ENCODE peak calls at places on chromosomes 11 and 22, in six cellular contexts. One of them, this sample, is unnamed.

GRCh38 chr11:24286238-24286637 is 210.6 kb upstream of the LUZP2 start:
- DNase-seq in heart left ventricle: no peak
- DNase-seq in uterus: no peak
- DNase-seq in ovary: no peak
- DNase-seq in A549: no peak
- DNase-seq in spleen: no peak
- DNase-seq in this sample: no peak

GRCh38 chr11:89491141-89491690 is at the start of gene NOX4:
- DNase-seq in heart left ventricle: peak; percentile 56
- DNase-seq in uterus: peak; percentile 39
- DNase-seq in ovary: peak; percentile 71
- DNase-seq in A549: no peak
- DNase-seq in spleen: peak; percentile 75
- DNase-seq in this sample: no peak

GRCh38 chr11:132941024-132941646 is 591.2 kb downstream of the OPCML start:
- DNase-seq in heart left ventricle: no peak
- DNase-seq in uterus: no peak
- DNase-seq in ovary: no peak
- DNase-seq in A549: no peak
- DNase-seq in spleen: no peak
- DNase-seq in this sample: no peak

GRCh38 chr11:26247340-26247739 is 84.6 kb upstream of the ANO3 start:
- DNase-seq in heart left ventricle: no peak
- DNase-seq in uterus: no peak
- DNase-seq in ovary: no peak
- DNase-seq in A549: no peak
- DNase-seq in spleen: no peak
- DNase-seq in this sample: no peak

GRCh38 chr11:9017773-9018172 is 14.0 kb upstream of the NRIP3 start:
- DNase-seq in heart left ventricle: peak; percentile 86
- DNase-seq in uterus: peak; percentile 56
- DNase-seq in ovary: no peak
- DNase-seq in A549: no peak
- DNase-seq in spleen: no peak
- DNase-seq in this sample: no peak

GRCh38 chr11:7672960-7673723 is at the start of gene CYB5R2:
- DNase-seq in heart left ventricle: peak; percentile 77
- DNase-seq in uterus: peak; percentile 88
- DNase-seq in ovary: peak; percentile 85
- DNase-seq in A549: peak; percentile 35
- DNase-seq in spleen: no peak
- DNase-seq in this sample: no peak

GRCh38 chr11:35014352-35014751 is 97.9 kb downstream of the PDHX start:
- DNase-seq in heart left ventricle: no peak
- DNase-seq in uterus: no peak
- DNase-seq in ovary: no peak
- DNase-seq in A549: no peak
- DNase-seq in spleen: no peak
- DNase-seq in this sample: peak; percentile 24

GRCh38 chr22:33108037-33108436 is 49.9 kb upstream of the SYN3 start:
- DNase-seq in heart left ventricle: no peak
- DNase-seq in uterus: no peak
- DNase-seq in ovary: no peak
- DNase-seq in A549: no peak
- DNase-seq in spleen: no peak
- DNase-seq in this sample: no peak

GRCh38 chr11:68990995-68991780 is 10.4 kb upstream of the MRGPRD start:
- DNase-seq in heart left ventricle: no peak
- DNase-seq in uterus: no peak
- DNase-seq in ovary: no peak
- DNase-seq in A549: no peak
- DNase-seq in spleen: peak; percentile 41
- DNase-seq in this sample: no peak

GRCh38 chr11:129704831-129705230 is 110.8 kb upstream of the TMEM45B start:
- DNase-seq in heart left ventricle: no peak
- DNase-seq in uterus: no peak
- DNase-seq in ovary: no peak
- DNase-seq in A549: no peak
- DNase-seq in spleen: no peak
- DNase-seq in this sample: no peak

GRCh38 chr22:30208631-30209603 is 37.6 kb downstream of the LIF start:
- DNase-seq in heart left ventricle: peak; percentile 84
- DNase-seq in uterus: peak; percentile 88
- DNase-seq in ovary: peak; percentile 75
- DNase-seq in A549: no peak
- DNase-seq in spleen: no peak
- DNase-seq in this sample: no peak

GRCh38 chr22:37794376-37794775 is 13.4 kb upstream of the GCAT start:
- DNase-seq in heart left ventricle: no peak
- DNase-seq in uterus: no peak
- DNase-seq in ovary: no peak
- DNase-seq in A549: no peak
- DNase-seq in spleen: no peak
- DNase-seq in this sample: no peak

DNA sequence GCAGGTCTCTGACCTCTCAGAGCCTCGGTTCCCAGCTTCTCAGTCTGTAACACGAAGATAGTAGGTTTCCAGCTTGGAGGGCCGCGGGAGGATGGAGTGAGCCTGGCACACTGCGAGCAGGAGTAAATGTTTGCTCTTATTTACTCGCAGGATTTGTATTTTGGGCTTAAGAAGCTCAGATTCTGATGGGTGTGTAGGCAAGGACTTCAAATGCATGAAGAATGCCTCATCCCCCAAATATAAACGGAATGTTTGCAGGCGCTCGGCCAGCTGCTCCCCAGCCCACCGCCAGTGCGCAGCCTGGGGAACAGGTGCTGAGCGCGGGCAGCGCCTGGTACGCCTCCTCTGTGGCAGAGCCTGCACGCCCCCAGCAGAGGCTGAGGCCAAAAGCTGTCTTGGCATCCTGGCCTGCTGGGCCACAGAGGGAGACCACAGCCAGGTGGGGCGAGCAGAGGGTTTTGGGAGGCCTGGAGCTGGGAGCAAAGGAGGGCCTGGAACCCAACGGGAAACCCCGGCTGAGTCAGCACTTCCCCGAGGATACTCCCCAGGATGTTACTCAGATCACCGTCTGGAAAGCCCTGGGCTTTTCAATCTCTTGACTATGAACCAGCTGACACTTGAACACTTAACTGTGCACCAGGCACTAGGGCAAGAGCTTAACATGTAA is 9.4 kb downstream of the EHD1 start:
- DNase-seq in heart left ventricle: no peak
- DNase-seq in uterus: peak; percentile 67
- DNase-seq in ovary: peak; percentile 61
- DNase-seq in A549: peak; percentile 72
- DNase-seq in spleen: peak; percentile 84
- DNase-seq in this sample: peak; percentile 89
- TF ChIP-seq POLR2A in heart left ventricle: no peak
- TF ChIP-seq POLR2A in uterus: no peak
- TF ChIP-seq POLR2A in ovary: no peak
- TF ChIP-seq POLR2A in A549: no peak
- TF ChIP-seq POLR2A in spleen: no peak
- TF ChIP-seq POLR2A in this sample: no peak

DNA sequence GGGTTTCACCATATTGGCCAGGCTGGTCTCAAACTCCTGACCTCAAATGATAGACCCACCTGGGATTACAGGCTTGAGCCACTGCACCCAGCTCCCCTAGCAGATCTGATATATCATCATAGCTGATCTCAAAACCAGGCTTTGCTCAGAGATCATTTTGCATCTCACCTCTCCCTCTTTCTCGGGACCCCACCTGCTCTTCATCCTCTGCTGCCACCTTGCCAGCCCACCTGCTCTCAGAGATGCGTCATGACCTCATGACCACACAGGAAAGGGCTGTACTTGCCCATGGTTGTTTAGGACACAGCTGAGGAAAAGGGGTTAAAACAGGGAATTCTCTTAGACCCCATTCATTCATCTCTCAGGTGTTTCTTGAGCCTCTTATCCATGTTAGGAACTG is 27.4 kb downstream of the POU2F3 start:
- DNase-seq in heart left ventricle: no peak
- DNase-seq in uterus: no peak
- DNase-seq in ovary: no peak
- DNase-seq in A549: no peak
- DNase-seq in spleen: no peak
- DNase-seq in this sample: no peak
- TF ChIP-seq POLR2A in heart left ventricle: no peak
- TF ChIP-seq POLR2A in uterus: no peak
- TF ChIP-seq POLR2A in ovary: no peak
- TF ChIP-seq POLR2A in A549: no peak
- TF ChIP-seq POLR2A in spleen: no peak
- TF ChIP-seq POLR2A in this sample: no peak

GRCh38 chr11:6608726-6609501 is 3.1 kb downstream of the TAF10 start:
- DNase-seq in heart left ventricle: no peak
- DNase-seq in uterus: no peak
- DNase-seq in ovary: no peak
- DNase-seq in A549: no peak
- DNase-seq in spleen: no peak
- DNase-seq in this sample: no peak

GRCh38 chr11:6607190-6607635 is 3.6 kb downstream of the ILK start:
- DNase-seq in heart left ventricle: no peak
- DNase-seq in uterus: no peak
- DNase-seq in ovary: no peak
- DNase-seq in A549: no peak
- DNase-seq in spleen: no peak
- DNase-seq in this sample: no peak

GRCh38 chr11:6606471-6607189 is 3.1 kb downstream of the ILK start:
- DNase-seq in heart left ventricle: peak; percentile 96
- DNase-seq in uterus: peak; percentile 96
- DNase-seq in ovary: peak; percentile 92
- DNase-seq in A549: peak; percentile 93
- DNase-seq in spleen: peak; percentile 92
- DNase-seq in this sample: peak; percentile 99

GRCh38 chr11:6609502-6610015 is 2.5 kb downstream of the TAF10 start:
- DNase-seq in heart left ventricle: no peak
- DNase-seq in uterus: no peak
- DNase-seq in ovary: no peak
- DNase-seq in A549: no peak
- DNase-seq in spleen: no peak
- DNase-seq in this sample: no peak

DNA sequence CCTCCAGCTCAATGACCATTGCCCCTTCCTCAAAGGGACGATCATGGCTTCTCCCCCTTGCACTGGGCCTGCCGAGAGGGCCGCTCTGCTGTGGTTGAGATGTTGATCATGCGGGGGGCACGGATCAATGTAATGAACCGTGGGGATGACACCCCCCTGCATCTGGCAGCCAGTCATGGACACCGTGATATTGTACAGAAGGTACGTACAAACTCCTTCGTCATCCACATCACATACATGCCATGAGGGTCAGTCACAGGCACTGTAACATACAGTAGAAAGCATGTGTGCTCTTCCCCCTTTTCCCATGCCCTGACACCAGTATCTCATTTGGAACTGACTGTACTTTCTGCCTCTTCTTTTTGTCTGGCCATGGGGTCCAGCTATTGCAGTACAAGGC is 4.0 kb downstream of the TAF10 start:
- DNase-seq in heart left ventricle: no peak
- DNase-seq in uterus: no peak
- DNase-seq in ovary: no peak
- DNase-seq in A549: no peak
- DNase-seq in spleen: peak; percentile 64
- DNase-seq in this sample: no peak
- TF ChIP-seq POLR2A in heart left ventricle: no peak
- TF ChIP-seq POLR2A in uterus: no peak
- TF ChIP-seq POLR2A in ovary: no peak
- TF ChIP-seq POLR2A in A549: no peak
- TF ChIP-seq POLR2A in spleen: no peak
- TF ChIP-seq POLR2A in this sample: no peak

GRCh38 chr11:102322560-102322959 is 5.3 kb downstream of the BIRC3 start:
- DNase-seq in heart left ventricle: no peak
- DNase-seq in uterus: no peak
- DNase-seq in ovary: no peak
- DNase-seq in A549: no peak
- DNase-seq in spleen: no peak
- DNase-seq in this sample: no peak

GRCh38 chr11:102323542-102324261 is 6.4 kb downstream of the BIRC3 start:
- DNase-seq in heart left ventricle: no peak
- DNase-seq in uterus: no peak
- DNase-seq in ovary: no peak
- DNase-seq in A549: no peak
- DNase-seq in spleen: no peak
- DNase-seq in this sample: no peak

GRCh38 chr11:102320679-102321078 is 3.4 kb downstream of the BIRC3 start:
- DNase-seq in heart left ventricle: no peak
- DNase-seq in uterus: no peak
- DNase-seq in ovary: no peak
- DNase-seq in A549: no peak
- DNase-seq in spleen: no peak
- DNase-seq in this sample: no peak

GRCh38 chr11:102328748-102329147 is 11.5 kb downstream of the BIRC3 start:
- DNase-seq in heart left ventricle: no peak
- DNase-seq in uterus: no peak
- DNase-seq in ovary: no peak
- DNase-seq in A549: no peak
- DNase-seq in spleen: no peak
- DNase-seq in this sample: no peak

DNA sequence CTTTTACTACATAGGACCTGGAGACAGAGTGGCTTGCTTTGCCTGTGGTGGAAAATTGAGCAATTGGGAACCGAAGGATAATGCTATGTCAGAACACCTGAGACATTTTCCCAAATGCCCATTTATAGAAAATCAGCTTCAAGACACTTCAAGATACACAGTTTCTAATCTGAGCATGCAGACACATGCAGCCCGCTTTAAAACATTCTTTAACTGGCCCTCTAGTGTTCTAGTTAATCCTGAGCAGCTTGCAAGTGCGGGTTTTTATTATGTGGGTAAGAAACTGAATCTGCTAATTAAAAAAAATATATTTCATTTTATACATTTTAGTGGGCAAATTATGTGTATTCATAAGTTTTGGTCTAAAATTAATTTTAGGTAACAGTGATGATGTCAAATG is 7.8 kb downstream of the BIRC3 start:
- DNase-seq in heart left ventricle: no peak
- DNase-seq in uterus: no peak
- DNase-seq in ovary: no peak
- DNase-seq in A549: no peak
- DNase-seq in spleen: no peak
- DNase-seq in this sample: no peak
- TF ChIP-seq POLR2A in heart left ventricle: no peak
- TF ChIP-seq POLR2A in uterus: no peak
- TF ChIP-seq POLR2A in ovary: no peak
- TF ChIP-seq POLR2A in A549: no peak
- TF ChIP-seq POLR2A in spleen: no peak
- TF ChIP-seq POLR2A in this sample: no peak

GRCh38 chr22:36467946-36468345 is 13.5 kb downstream of the TXN2 start:
- DNase-seq in heart left ventricle: peak; percentile 60
- DNase-seq in uterus: no peak
- DNase-seq in ovary: no peak
- DNase-seq in A549: peak; percentile 33
- DNase-seq in spleen: no peak
- DNase-seq in this sample: peak; percentile 50
- TF ChIP-seq POLR2A in heart left ventricle: no peak
- TF ChIP-seq POLR2A in uterus: no peak
- TF ChIP-seq POLR2A in ovary: no peak
- TF ChIP-seq POLR2A in A549: no peak
- TF ChIP-seq POLR2A in spleen: no peak
- TF ChIP-seq POLR2A in this sample: no peak

This sample was measured in H54.